ENCODE peak calls at places on chromosomes 5 and 9, in four cellular contexts. A is hepatocyte, V is transverse colon, S is endodermal cell. U is an unnamed sample. For H3K36me3 and H3K27me3, the result is how much of the 10 kb centered on the place peaks cover.

GRCh38 chr9:88387733-88388202 is 476 bp upstream of the SPIN1 start:
- DNase-seq in S (no peak), V (peak), A (peak), U (no peak)

GRCh38 chr9:132201139-132201538 is 39.3 kb downstream of the NTNG2 start:
- DNase-seq in S (no peak), V (no peak), A (no peak), U (no peak)

GRCh38 chr5:42991477-42992034 is 48.6 kb downstream of the ANXA2R start:
- DNase-seq in V (peak), A (no peak), S (peak), U (peak)

GRCh38 chr5:180795771-180796313 is 6.8 kb downstream of the MGAT1 start:
- DNase-seq in A (no peak), V (no peak), S (no peak), U (no peak)

GRCh38 chr9:110911659-110912473 is 126.4 kb downstream of the LPAR1 start:
- DNase-seq in V (no peak), S (no peak), A (no peak), U (no peak)

GRCh38 chr5:53418844-53419243 is 61.6 kb upstream of the FST start:
- DNase-seq in S (no peak), A (no peak), V (no peak), U (no peak)

GRCh38 chr9:34047864-34048729 is 590 bp downstream of the UBAP2 start:
- DNase-seq in A (peak), V (peak), S (no peak), U (peak)

GRCh38 chr9:135255843-135256567 is 168.5 kb downstream of the OLFM1 start:
- DNase-seq in A (no peak), S (no peak), V (no peak), U (no peak)

GRCh38 chr9:115845648-115846312 is 307.8 kb upstream of the PAPPA start:
- DNase-seq in S (peak), A (peak), V (peak), U (no peak)

GRCh38 chr5:132138260-132138659 is 64.7 kb downstream of the CSF2 start:
- DNase-seq in A (no peak), V (no peak), S (no peak), U (no peak)

GRCh38 chr5:171899792-171900191 is 106.6 kb downstream of the FBXW11 start:
- DNase-seq in V (no peak), A (no peak), S (no peak), U (no peak)

GRCh38 chr5:2993771-2994170 is 242.3 kb upstream of the IRX2 start:
- DNase-seq in V (no peak), S (no peak), A (no peak), U (no peak)

GRCh38 chr9:117782931-117783788 is 79.0 kb downstream of the TLR4 start:
- DNase-seq in S (peak), V (peak), A (peak), U (peak)

GRCh38 chr5:155728857-155729683 is 597.9 kb upstream of the SGCD start:
- DNase-seq in V (no peak), S (peak), A (peak), U (peak)

GRCh38 chr5:73940026-73940425 is 314.0 kb downstream of the ARHGEF28 start:
- DNase-seq in S (no peak), A (no peak), V (no peak), U (no peak)

GRCh38 chr5:54985301-54986268 is at the start of gene ESM1:
- DNase-seq in S (no peak), A (no peak), V (no peak), U (no peak)

GRCh38 chr5:96288845-96289185 is 144.2 kb downstream of the PCSK1 start:
- DNase-seq in V (no peak), A (no peak), S (no peak), U (no peak)

GRCh38 chr5:113381791-113382190 is 53.0 kb downstream of the TSSK1B start:
- DNase-seq in A (no peak), V (no peak), S (no peak), U (no peak)

GRCh38 chr9:35691325-35691631 is 1.6 kb upstream of the TPM2 start:
- DNase-seq in S (no peak), A (no peak), V (no peak), U (no peak)

GRCh38 chr5:178077751-178078150 is 35.6 kb upstream of the N4BP3 start:
- DNase-seq in S (peak), V (no peak), A (no peak), U (peak)

GRCh38 chr5:180172447-180173197 is 36.4 kb downstream of the RASGEF1C start:
- DNase-seq in V (no peak), A (peak), S (no peak), U (peak)

GRCh38 chr9:18390393-18390792 is 83.6 kb upstream of the ADAMTSL1 start:
- DNase-seq in S (no peak), A (peak), V (no peak), U (no peak)

GRCh38 chr9:125646222-125647100 is 60.5 kb downstream of the MAPKAP1 start:
- DNase-seq in S (no peak), A (no peak), V (no peak), U (no peak)

GRCh38 chr9:21465859-21466518 is 16.1 kb downstream of the IFNE start:
- DNase-seq in A (peak), S (no peak), V (no peak), U (peak)

GRCh38 chr5:133086366-133086875 is 34.6 kb downstream of the HSPA4 start:
- DNase-seq in A (no peak), V (no peak), S (no peak), U (no peak)

GRCh38 chr5:52838306-52839015 is 50.7 kb downstream of the ITGA1 start:
- DNase-seq in V (no peak), S (no peak), A (no peak), U (no peak)

GRCh38 chr5:72268753-72269410 is 51.2 kb downstream of the MRPS27 start:
- DNase-seq in S (peak), V (peak), A (peak), U (peak)

GRCh38 chr9:81393985-81394811 is 295.1 kb downstream of the TLE1 start:
- DNase-seq in A (peak), V (no peak), S (no peak), U (no peak)

GRCh38 chr9:113578877-113579269 is 115.3 kb downstream of the RGS3 start:
- DNase-seq in S (no peak), V (peak), A (peak), U (no peak)

GRCh38 chr9:137087409-137087925 is 682 bp downstream of the MAN1B1 start:
- DNase-seq in V (no peak), S (peak), A (no peak), U (no peak)

GRCh38 chr5:76081811-76082783 is 1.1 kb upstream of the SV2C start:
- DNase-seq in A (no peak), S (peak), V (no peak), U (peak)

GRCh38 chr5:5767286-5767928 is 344.9 kb downstream of the ICE1 start:
- DNase-seq in A (no peak), S (no peak), V (no peak), U (no peak)

GRCh38 chr5:177546262-177546741 is 8.1 kb downstream of the FAM193B start:
- DNase-seq in A (peak), V (no peak), S (no peak), U (no peak)

GRCh38 chr5:150665044-150665443 is 4.0 kb downstream of the MYOZ3 start:
- DNase-seq in V (no peak), S (no peak), A (no peak), U (peak)

GRCh38 chr5:112548246-112548982 is 129.3 kb upstream of the EPB41L4A start:
- DNase-seq in A (peak), S (no peak), V (no peak), U (no peak)

GRCh38 chr5:62017092-62017491 is 288.9 kb upstream of the KIF2A start:
- DNase-seq in V (no peak), A (no peak), S (no peak), U (no peak)

GRCh38 chr5:50702615-50703325 is 36.3 kb downstream of the PARP8 start:
- DNase-seq in S (no peak), A (no peak), V (no peak), U (no peak)

GRCh38 chr9:135971106-135971766 is 10.1 kb upstream of the UBAC1 start:
- DNase-seq in V (no peak), A (no peak), S (peak), U (peak)

GRCh38 chr5:149348463-149348862 is 3.2 kb downstream of the GRPEL2 start:
- DNase-seq in A (no peak), S (no peak), V (no peak), U (no peak)

GRCh38 chr5:149356391-149356790 is 1.5 kb upstream of the PCYOX1L start:
- DNase-seq in S (no peak), A (no peak), V (no peak), U (no peak)

GRCh38 chr5:149349382-149349781 is 4.1 kb downstream of the GRPEL2 start:
- DNase-seq in V (no peak), A (no peak), S (no peak), U (no peak)

GRCh38 chr5:149355688-149356087 is 2.2 kb upstream of the PCYOX1L start:
- DNase-seq in S (peak), A (no peak), V (no peak), U (no peak)

GRCh38 chr5:149352169-149352568 is 5.7 kb upstream of the PCYOX1L start:
- DNase-seq in V (no peak), S (no peak), A (no peak), U (no peak)
- H3K36me3 ChIP-seq in V (under half), S (half or more), A (under half), U (under half)

GRCh38 chr9:129178983-129179382 is 922 bp upstream of the IER5L start:
- DNase-seq in A (peak), V (no peak), S (peak), U (peak)
- H3K27me3 ChIP-seq in A (under half), V (under half), S (under half), U (half or more)

GRCh38 chr5:140833993-140834392 is at the start of gene PCDHA7:
- DNase-seq in V (no peak), A (no peak), S (no peak), U (no peak)
- H3K4me3 ChIP-seq in V (no peak), A (no peak), S (no peak), U (peak)

DNA sequence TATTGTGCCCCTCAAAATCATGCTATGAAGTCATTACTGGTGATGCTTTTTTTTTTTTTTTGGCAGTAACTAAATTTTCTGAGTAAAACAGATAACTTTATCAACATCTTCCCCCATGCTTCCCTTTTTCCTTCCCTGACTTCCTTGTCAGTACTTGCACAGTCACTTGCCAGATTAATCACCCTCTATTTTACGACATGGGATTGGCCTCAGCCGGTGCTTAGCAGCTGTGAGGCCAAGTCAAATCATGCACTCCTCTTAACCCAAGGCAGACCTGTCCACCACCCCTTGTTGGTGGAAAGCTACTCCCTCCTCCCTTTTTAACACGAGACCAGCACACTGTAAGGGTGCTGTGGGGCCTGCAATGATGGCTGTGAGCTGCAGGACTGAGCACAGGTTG is 118.0 kb upstream of the OTULINL start:
- DNase-seq in A (peak), S (no peak), V (peak), U (no peak)
- H3K36me3 ChIP-seq in A (under half), S (half or more), V (under half), U (under half)

GRCh38 chr5:93192683-93193082 is 388.3 kb downstream of the NR2F1-AS1 start:
- DNase-seq in A (no peak), S (no peak), V (no peak), U (no peak)

GRCh38 chr5:93193756-93194155 is 387.3 kb downstream of the NR2F1-AS1 start:
- DNase-seq in S (no peak), A (no peak), V (no peak), U (no peak)

GRCh38 chr5:93191016-93191415 is 390.0 kb downstream of the NR2F1-AS1 start:
- DNase-seq in S (no peak), A (no peak), V (no peak), U (no peak)

GRCh38 chr5:93191426-93191825 is 389.6 kb downstream of the NR2F1-AS1 start:
- DNase-seq in A (no peak), V (no peak), S (no peak), U (no peak)

GRCh38 chr5:93192107-93192506 is 388.9 kb downstream of the NR2F1-AS1 start:
- DNase-seq in V (no peak), S (no peak), A (no peak), U (no peak)
- H3K27me3 ChIP-seq in V (under half), S (under half), A (under half), U (under half)

DNA sequence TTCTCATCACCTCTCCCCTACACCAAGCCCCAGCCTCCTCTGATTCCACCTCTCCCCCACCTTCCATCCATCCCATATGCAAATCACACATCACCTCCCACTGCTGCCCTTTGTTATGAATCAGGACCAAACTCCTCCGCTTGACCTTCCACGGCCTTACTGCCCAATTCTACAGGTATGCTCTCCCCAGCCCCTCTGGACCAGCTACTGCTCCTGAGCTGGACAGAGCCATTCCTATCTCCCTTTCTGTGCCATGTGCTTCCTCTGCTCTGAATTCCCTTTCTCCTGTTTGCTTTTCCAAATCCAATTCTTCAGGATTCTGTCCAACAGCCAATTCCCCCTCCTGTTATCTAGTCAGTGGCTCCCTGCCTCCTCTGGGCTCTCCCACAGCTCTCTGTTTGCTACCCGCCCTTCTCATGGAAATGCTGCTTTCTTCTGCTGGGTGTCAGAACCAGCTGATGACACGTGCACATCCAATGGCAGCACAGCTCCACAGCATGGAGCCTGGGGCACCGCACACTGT is 8.3 kb downstream of the FABP6 start:
- DNase-seq in A (no peak), V (no peak), S (peak), U (peak)
- H3K4me3 ChIP-seq in A (no peak), V (no peak), S (no peak), U (no peak)

U was measured in H7.